ENCODE peak calls at places on chromosomes 2 and 18, in six cellular contexts. One of them, this sample, is unnamed.

GRCh38 chr2:28869494-28870145 is 489 bp downstream of the TRMT61B start:
- DNase-seq in A549: no peak
- DNase-seq in transverse colon: peak; percentile 28
- DNase-seq in mammary epithelial cell: no peak
- DNase-seq in H1: no peak
- DNase-seq in epithelial cell of esophagus: peak; percentile 0
- DNase-seq in this sample: no peak

GRCh38 chr18:1528447-1528846 is 623.8 kb downstream of the ADCYAP1 start:
- DNase-seq in A549: no peak
- DNase-seq in mammary epithelial cell: no peak
- DNase-seq in epithelial cell of esophagus: no peak
- DNase-seq in transverse colon: no peak
- DNase-seq in H1: no peak
- DNase-seq in this sample: no peak

GRCh38 chr2:239910851-239911629 is 114.1 kb downstream of the NDUFA10 start:
- DNase-seq in A549: no peak
- DNase-seq in H1: no peak
- DNase-seq in epithelial cell of esophagus: no peak
- DNase-seq in mammary epithelial cell: no peak
- DNase-seq in transverse colon: no peak
- DNase-seq in this sample: no peak

GRCh38 chr2:166373951-166374350 is 1.8 kb downstream of the SCN9A start:
- DNase-seq in H1: no peak
- DNase-seq in transverse colon: peak; percentile 9
- DNase-seq in A549: peak; percentile 80
- DNase-seq in epithelial cell of esophagus: peak; percentile 97
- DNase-seq in mammary epithelial cell: peak; percentile 81
- DNase-seq in this sample: peak; percentile 89

GRCh38 chr18:78737006-78737915 is 242.4 kb upstream of the SALL3 start:
- DNase-seq in epithelial cell of esophagus: no peak
- DNase-seq in mammary epithelial cell: no peak
- DNase-seq in transverse colon: no peak
- DNase-seq in A549: no peak
- DNase-seq in H1: no peak
- DNase-seq in this sample: no peak

GRCh38 chr2:12008425-12009061 is 262.1 kb downstream of the LPIN1 start:
- DNase-seq in A549: peak; percentile 29
- DNase-seq in epithelial cell of esophagus: peak; percentile 47
- DNase-seq in H1: no peak
- DNase-seq in transverse colon: no peak
- DNase-seq in mammary epithelial cell: peak; percentile 21
- DNase-seq in this sample: no peak

GRCh38 chr2:109213646-109214417 is 84.8 kb downstream of the SH3RF3 start:
- DNase-seq in epithelial cell of esophagus: peak; percentile 41
- DNase-seq in A549: no peak
- DNase-seq in mammary epithelial cell: peak; percentile 88
- DNase-seq in H1: no peak
- DNase-seq in transverse colon: no peak
- DNase-seq in this sample: peak; percentile 97

GRCh38 chr2:195319112-195319460 is 337.9 kb upstream of the SLC39A10 start:
- DNase-seq in A549: peak; percentile 74
- DNase-seq in mammary epithelial cell: peak; percentile 84
- DNase-seq in H1: no peak
- DNase-seq in epithelial cell of esophagus: peak; percentile 94
- DNase-seq in transverse colon: no peak
- DNase-seq in this sample: peak; percentile 73

GRCh38 chr18:43060020-43060419 is 55.5 kb downstream of the RIT2 start:
- DNase-seq in epithelial cell of esophagus: no peak
- DNase-seq in A549: no peak
- DNase-seq in transverse colon: no peak
- DNase-seq in H1: no peak
- DNase-seq in mammary epithelial cell: no peak
- DNase-seq in this sample: no peak

GRCh38 chr2:102271844-102272243 is 39.5 kb upstream of the IL1RL1 start:
- DNase-seq in epithelial cell of esophagus: no peak
- DNase-seq in mammary epithelial cell: no peak
- DNase-seq in transverse colon: no peak
- DNase-seq in H1: no peak
- DNase-seq in A549: no peak
- DNase-seq in this sample: no peak
- TF ChIP-seq CTCF in epithelial cell of esophagus: no peak
- TF ChIP-seq CTCF in mammary epithelial cell: peak; percentile 7
- TF ChIP-seq CTCF in transverse colon: no peak
- TF ChIP-seq CTCF in H1: no peak
- TF ChIP-seq CTCF in A549: no peak
- TF ChIP-seq CTCF in this sample: no peak

GRCh38 chr2:231672617-231673347 is 35.5 kb upstream of the PTMA start:
- DNase-seq in A549: peak; percentile 89
- DNase-seq in transverse colon: peak; percentile 87
- DNase-seq in H1: peak; percentile 86
- DNase-seq in mammary epithelial cell: no peak
- DNase-seq in epithelial cell of esophagus: no peak
- DNase-seq in this sample: peak; percentile 53

GRCh38 chr2:231671617-231672350 is 36.5 kb upstream of the PTMA start:
- DNase-seq in A549: no peak
- DNase-seq in H1: no peak
- DNase-seq in epithelial cell of esophagus: no peak
- DNase-seq in transverse colon: peak; percentile 81
- DNase-seq in mammary epithelial cell: no peak
- DNase-seq in this sample: no peak

GRCh38 chr2:231668981-231669380 is 39.3 kb upstream of the PTMA start:
- DNase-seq in transverse colon: no peak
- DNase-seq in mammary epithelial cell: no peak
- DNase-seq in A549: no peak
- DNase-seq in epithelial cell of esophagus: no peak
- DNase-seq in H1: no peak
- DNase-seq in this sample: no peak

GRCh38 chr2:231673348-231673770 is 35.0 kb upstream of the PTMA start:
- DNase-seq in A549: peak; percentile 95
- DNase-seq in H1: peak; percentile 95
- DNase-seq in mammary epithelial cell: no peak
- DNase-seq in transverse colon: peak; percentile 90
- DNase-seq in epithelial cell of esophagus: peak; percentile 46
- DNase-seq in this sample: peak; percentile 83

GRCh38 chr2:231670892-231671616 is 37.3 kb upstream of the PTMA start:
- DNase-seq in H1: no peak
- DNase-seq in epithelial cell of esophagus: no peak
- DNase-seq in mammary epithelial cell: no peak
- DNase-seq in transverse colon: peak; percentile 68
- DNase-seq in A549: peak; percentile 53
- DNase-seq in this sample: no peak
- TF ChIP-seq CTCF in H1: peak; percentile 51
- TF ChIP-seq CTCF in epithelial cell of esophagus: peak; percentile 22
- TF ChIP-seq CTCF in mammary epithelial cell: no peak
- TF ChIP-seq CTCF in transverse colon: peak; percentile 44
- TF ChIP-seq CTCF in A549: peak; percentile 42
- TF ChIP-seq CTCF in this sample: peak; percentile 18

GRCh38 chr2:168490916-168491605 is 35.0 kb downstream of the CERS6 start:
- DNase-seq in A549: no peak
- DNase-seq in mammary epithelial cell: no peak
- DNase-seq in transverse colon: no peak
- DNase-seq in epithelial cell of esophagus: no peak
- DNase-seq in H1: no peak
- DNase-seq in this sample: no peak

GRCh38 chr2:168495524-168495923 is 39.5 kb downstream of the CERS6 start:
- DNase-seq in A549: no peak
- DNase-seq in epithelial cell of esophagus: no peak
- DNase-seq in H1: no peak
- DNase-seq in transverse colon: no peak
- DNase-seq in mammary epithelial cell: no peak
- DNase-seq in this sample: no peak

GRCh38 chr2:168490015-168490874 is 34.2 kb downstream of the CERS6 start:
- DNase-seq in transverse colon: no peak
- DNase-seq in epithelial cell of esophagus: peak; percentile 54
- DNase-seq in A549: peak; percentile 38
- DNase-seq in H1: no peak
- DNase-seq in mammary epithelial cell: peak; percentile 48
- DNase-seq in this sample: peak; percentile 34

GRCh38 chr2:168499500-168499899 is 43.4 kb downstream of the CERS6 start:
- DNase-seq in A549: no peak
- DNase-seq in epithelial cell of esophagus: no peak
- DNase-seq in mammary epithelial cell: no peak
- DNase-seq in H1: no peak
- DNase-seq in transverse colon: no peak
- DNase-seq in this sample: no peak

DNA sequence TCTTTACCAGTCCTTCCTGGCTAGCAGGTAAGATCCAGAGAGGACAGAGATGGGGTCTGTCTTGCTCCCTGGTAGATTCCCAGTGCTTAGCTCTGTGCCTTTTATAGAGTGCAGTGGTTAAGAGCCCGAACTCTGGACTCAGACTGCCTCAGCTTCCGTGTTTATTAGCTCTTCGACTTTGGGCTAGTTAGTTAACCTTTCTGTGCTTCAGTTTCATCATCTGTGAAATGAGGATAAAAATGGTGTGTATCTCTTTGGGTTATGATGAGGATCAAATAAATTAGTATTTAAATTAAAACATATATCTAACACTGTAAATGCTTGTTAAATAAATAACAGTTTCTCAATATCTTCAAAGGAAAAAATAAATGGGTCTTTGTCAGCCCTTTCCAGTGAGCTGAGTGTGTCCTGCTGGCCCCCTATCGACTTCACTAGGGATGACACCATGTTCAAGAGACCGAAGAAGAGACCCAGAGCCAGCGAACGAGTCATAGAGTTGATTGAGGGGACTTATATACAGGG is 38.2 kb downstream of the CERS6 start:
- DNase-seq in H1: no peak
- DNase-seq in mammary epithelial cell: no peak
- DNase-seq in transverse colon: peak; percentile 35
- DNase-seq in A549: peak; percentile 61
- DNase-seq in epithelial cell of esophagus: peak; percentile 39
- DNase-seq in this sample: no peak
- TF ChIP-seq CTCF in H1: peak; percentile 54
- TF ChIP-seq CTCF in mammary epithelial cell: peak; percentile 28
- TF ChIP-seq CTCF in transverse colon: peak; percentile 35
- TF ChIP-seq CTCF in A549: peak; percentile 30
- TF ChIP-seq CTCF in epithelial cell of esophagus: peak; percentile 39
- TF ChIP-seq CTCF in this sample: no peak

GRCh38 chr2:218465987-218466633 is 47.2 kb downstream of the VIL1 start:
- DNase-seq in H1: no peak
- DNase-seq in transverse colon: no peak
- DNase-seq in epithelial cell of esophagus: peak; percentile 24
- DNase-seq in mammary epithelial cell: no peak
- DNase-seq in A549: peak; percentile 23
- DNase-seq in this sample: peak; percentile 27
- TF ChIP-seq CTCF in H1: no peak
- TF ChIP-seq CTCF in transverse colon: peak; percentile 51
- TF ChIP-seq CTCF in epithelial cell of esophagus: peak; percentile 36
- TF ChIP-seq CTCF in mammary epithelial cell: peak; percentile 30
- TF ChIP-seq CTCF in A549: peak; percentile 74
- TF ChIP-seq CTCF in this sample: peak; percentile 41

GRCh38 chr2:207356604-207357003 is 173.2 kb upstream of the CREB1 start:
- DNase-seq in mammary epithelial cell: no peak
- DNase-seq in epithelial cell of esophagus: no peak
- DNase-seq in A549: no peak
- DNase-seq in transverse colon: no peak
- DNase-seq in H1: no peak
- DNase-seq in this sample: no peak
- TF ChIP-seq CTCF in mammary epithelial cell: no peak
- TF ChIP-seq CTCF in epithelial cell of esophagus: no peak
- TF ChIP-seq CTCF in A549: no peak
- TF ChIP-seq CTCF in transverse colon: no peak
- TF ChIP-seq CTCF in H1: no peak
- TF ChIP-seq CTCF in this sample: no peak

This sample was measured in MCF 10A.